ENCODE peak calls at places on chromosomes 11 and 22, in four cellular contexts. W is stimulated activated naive B cell treated with anti-CD40 and anti-IgM and Interleukin-4, amounts not matched to agents 10 μg/mL and 1 μg/mL and 100 μg/mL, for 72 hours; H is H7; M is stimulated activated CD4-positive, alpha-beta T cell treated with anti-CD3 and anti-CD28 coated beads, Interleukin-2, amount 100 ng/mL, for 48 hours. X is an unnamed sample.

GRCh38 chr11:57982763-57983162 is 40.9 kb upstream of the OR9Q1 start:
- DNase-seq in W (no peak), H (no peak), M (no peak), X (no peak)

GRCh38 chr11:110032957-110033570 is 60.1 kb upstream of the ZC3H12C start:
- DNase-seq in W (no peak), H (no peak), M (no peak), X (no peak)

GRCh38 chr11:65797711-65798110 is 10.8 kb downstream of the OVOL1 start:
- DNase-seq in W (no peak), H (no peak), M (no peak), X (no peak)

GRCh38 chr22:20298803-20299735 is 20.8 kb downstream of the DGCR6L start:
- DNase-seq in W (peak), H (peak), M (peak), X (peak)

GRCh38 chr11:78417888-78418583 is 416 bp upstream of the GAB2 start:
- DNase-seq in W (peak), H (peak), M (peak), X (peak)

GRCh38 chr11:16278273-16278672 is 78.1 kb downstream of the SOX6 start:
- DNase-seq in W (no peak), H (no peak), M (no peak), X (no peak)

GRCh38 chr11:31819533-31820437 is 8.7 kb upstream of the PAX6 start:
- DNase-seq in W (no peak), H (peak), M (no peak), X (no peak)

GRCh38 chr11:12291767-12292166 is 85.6 kb upstream of the PARVA start:
- DNase-seq in W (peak), H (no peak), M (no peak), X (no peak)

GRCh38 chr11:7270233-7270760 is 18.6 kb downstream of the SYT9 start:
- DNase-seq in W (no peak), H (no peak), M (no peak), X (no peak)

GRCh38 chr11:43573873-43574272 is 106.7 kb upstream of the HSD17B12 start:
- DNase-seq in W (no peak), H (no peak), M (no peak), X (no peak)

GRCh38 chr11:12287374-12288211 is 89.8 kb upstream of the PARVA start:
- DNase-seq in W (no peak), H (peak), M (no peak), X (peak)

GRCh38 chr11:74650498-74650897 is 58.1 kb downstream of the POLD3 start:
- DNase-seq in W (no peak), H (no peak), M (no peak), X (no peak)

GRCh38 chr11:85027346-85027745 is 599.8 kb downstream of the DLG2 start:
- DNase-seq in W (no peak), H (no peak), M (no peak), X (no peak)

GRCh38 chr11:116278076-116278475 is 494.7 kb downstream of the BUD13 start:
- DNase-seq in W (no peak), H (no peak), M (no peak), X (no peak)

GRCh38 chr11:133064152-133064877 is 468.0 kb downstream of the OPCML start:
- DNase-seq in W (no peak), H (peak), M (no peak), X (peak)

GRCh38 chr11:119338318-119338890 is 2.3 kb downstream of the C1QTNF5 start:
- DNase-seq in W (no peak), H (peak), M (peak), X (peak)

GRCh38 chr11:119907122-119907933 is 178.3 kb upstream of the NECTIN1 start:
- DNase-seq in W (no peak), H (no peak), M (no peak), X (peak)

GRCh38 chr11:67393990-67394389 is 2.2 kb downstream of the RAD9A start:
- DNase-seq in W (no peak), H (no peak), M (no peak), X (no peak)

GRCh38 chr22:19823191-19823590 is 31.5 kb downstream of the GNB1L start:
- DNase-seq in W (no peak), H (peak), M (no peak), X (no peak)

GRCh38 chr11:86623041-86623621 is 49.3 kb downstream of the ME3 start:
- DNase-seq in W (no peak), H (no peak), M (no peak), X (no peak)

GRCh38 chr11:108958446-108959123 is 293.7 kb downstream of the DDX10 start:
- DNase-seq in W (no peak), H (no peak), M (no peak), X (no peak)

GRCh38 chr11:62025429-62026105 is 58.1 kb upstream of the FTH1 start:
- DNase-seq in W (peak), H (no peak), M (peak), X (no peak)

GRCh38 chr11:9158898-9159391 is 67.5 kb upstream of the SCUBE2 start:
- DNase-seq in W (no peak), H (no peak), M (no peak), X (no peak)

GRCh38 chr22:49724893-49725489 is 102.7 kb downstream of the BRD1 start:
- DNase-seq in W (peak), H (peak), M (peak), X (peak)

X was measured in progenitor cell of endocrine pancreas.